ENCODE peak calls at places on chromosomes 4 and X, in six cellular contexts. D is breast epithelium, V is AG04450, H is left ventricle myocardium inferior, G is lower leg skin, J is bronchial epithelial cell. S is an unnamed sample.

GRCh38 chrX:39969099-39969825 is 128.5 kb downstream of the BCOR start:
- DNase-seq in J (no peak), G (no peak), H (no peak), D (no peak), V (no peak), S (no peak)

GRCh38 chr4:129278868-129279267 is 182.9 kb downstream of the C4orf33 start:
- DNase-seq in J (no peak), D (no peak), G (no peak), H (no peak), V (no peak), S (no peak)

GRCh38 chr4:152206185-152206584 is 329.7 kb downstream of the FBXW7 start:
- DNase-seq in D (no peak), G (no peak), V (no peak), H (no peak), J (no peak), S (no peak)

GRCh38 chrX:72021975-72022374 is 109.7 kb downstream of the RTL5 start:
- DNase-seq in J (no peak), V (no peak), H (no peak), D (no peak), G (peak), S (no peak)

GRCh38 chr4:73978886-73979285 is 2.9 kb downstream of the PF4 start:
- DNase-seq in G (no peak), V (peak), D (no peak), J (peak), H (no peak), S (peak)

GRCh38 chrX:47358387-47359065 is 11.9 kb upstream of the ZNF157 start:
- DNase-seq in V (no peak), J (no peak), H (no peak), G (no peak), D (no peak), S (no peak)

GRCh38 chr4:73612032-73612431 is 8.2 kb downstream of the RASSF6 start:
- DNase-seq in H (no peak), J (peak), G (no peak), D (no peak), V (no peak), S (peak)

GRCh38 chrX:27995611-27996010 is 14.4 kb upstream of the DCAF8L1 start:
- DNase-seq in H (no peak), D (no peak), J (peak), V (no peak), G (no peak), S (peak)

GRCh38 chr4:186192068-186192751 is 843 bp downstream of the CYP4V2 start:
- DNase-seq in H (peak), V (no peak), G (peak), J (peak), D (peak), S (peak)

GRCh38 chr4:37663552-37663951 is 22.6 kb downstream of the RELL1 start:
- DNase-seq in J (no peak), V (no peak), H (no peak), D (no peak), G (no peak), S (no peak)

GRCh38 chr4:163988391-163988790 is 493.9 kb downstream of the TMA16 start:
- DNase-seq in J (no peak), V (no peak), G (no peak), D (no peak), H (no peak), S (no peak)

GRCh38 chr4:136383126-136383525 is 1149.2 kb downstream of the PCDH18 start:
- DNase-seq in G (no peak), D (no peak), V (no peak), J (no peak), H (no peak), S (peak)

GRCh38 chrX:41737065-41737464 is 13.1 kb downstream of the GPR82 start:
- DNase-seq in J (no peak), H (no peak), D (no peak), V (no peak), G (no peak), S (no peak)

GRCh38 chr4:13705521-13706035 is 78.1 kb upstream of the BOD1L1 start:
- DNase-seq in G (no peak), J (peak), H (peak), V (no peak), D (peak), S (peak)

GRCh38 chr4:151443777-151444176 is 34.8 kb downstream of the FHIP1A start:
- DNase-seq in V (no peak), D (no peak), J (no peak), G (no peak), H (no peak), S (no peak)

GRCh38 chrX:101450951-101451350 is 34.3 kb upstream of the ARMCX4 start:
- DNase-seq in J (no peak), H (peak), G (no peak), V (no peak), D (no peak), S (no peak)

GRCh38 chr4:1989533-1990347 is 19.0 kb downstream of the NELFA start:
- DNase-seq in J (no peak), D (peak), V (no peak), G (peak), H (no peak), S (no peak)

GRCh38 chr4:185318679-185319078 is 77.0 kb downstream of the LRP2BP start:
- DNase-seq in J (peak), H (no peak), V (no peak), G (no peak), D (no peak), S (peak)

GRCh38 chr4:184097240-184097619 is 120.4 kb downstream of the ENPP6 start:
- DNase-seq in H (peak), D (peak), J (no peak), V (no peak), G (peak), S (no peak)

GRCh38 chr4:148103647-148104355 is 338.4 kb downstream of the NR3C2 start:
- DNase-seq in D (no peak), G (no peak), H (no peak), J (no peak), V (no peak), S (no peak)

GRCh38 chr4:40327340-40327739 is 7.8 kb upstream of the CHRNA9 start:
- DNase-seq in V (no peak), G (no peak), J (no peak), D (no peak), H (no peak), S (no peak)

GRCh38 chr4:124053872-124054538 is 657.4 kb downstream of the SPRY1 start:
- DNase-seq in J (no peak), H (no peak), G (no peak), V (no peak), D (no peak), S (no peak)

GRCh38 chr4:104728380-104729122 is 233.9 kb upstream of the CXXC4 start:
- DNase-seq in D (no peak), G (no peak), J (peak), V (peak), H (no peak), S (peak)

GRCh38 chr4:168139336-168139735 is 47.0 kb downstream of the ANXA10 start:
- DNase-seq in D (no peak), J (peak), G (no peak), H (no peak), V (no peak), S (peak)

GRCh38 chr4:158280856-158281255 is 70.6 kb downstream of the TMEM144 start:
- DNase-seq in D (no peak), H (no peak), V (no peak), G (no peak), J (no peak), S (no peak)

GRCh38 chrX:19566359-19567141 is 51.2 kb upstream of the MAP3K15 start:
- DNase-seq in J (no peak), V (peak), H (no peak), D (no peak), G (no peak), S (no peak)

GRCh38 chrX:119503484-119503861 is 35.2 kb downstream of the SLC25A5 start:
- DNase-seq in D (peak), V (no peak), H (no peak), J (peak), G (no peak), S (peak)

GRCh38 chr4:151666501-151666900 is 94.3 kb downstream of the GATB start:
- DNase-seq in V (no peak), H (no peak), D (no peak), G (peak), J (no peak), S (no peak)

GRCh38 chr4:156723951-156724668 is 247.5 kb downstream of the PDGFC start:
- DNase-seq in J (no peak), H (no peak), V (no peak), G (no peak), D (no peak), S (no peak)

GRCh38 chr4:88275516-88275915 is 8.8 kb downstream of the PPM1K start:
- DNase-seq in H (no peak), G (no peak), J (no peak), V (no peak), D (no peak), S (no peak)

GRCh38 chrX:48083212-48083611 is 11.8 kb upstream of the ZNF630 start:
- DNase-seq in H (peak), V (peak), D (peak), G (no peak), J (peak), S (peak)

GRCh38 chr4:76897522-76898384 is at the start of gene SOWAHB:
- DNase-seq in D (peak), J (peak), H (no peak), V (no peak), G (no peak), S (peak)

GRCh38 chr4:169416461-169416860 is 145.7 kb upstream of the SH3RF1 start:
- DNase-seq in H (no peak), D (no peak), J (no peak), G (no peak), V (no peak), S (no peak)

GRCh38 chr4:77636902-77637301 is 31.3 kb downstream of the CXCL13 start:
- DNase-seq in H (no peak), V (peak), G (no peak), J (peak), D (no peak), S (peak)

GRCh38 chrX:103919336-103919682 is 43.1 kb upstream of the TMSB15B start:
- DNase-seq in D (no peak), G (no peak), V (no peak), H (no peak), J (peak), S (peak)

GRCh38 chr4:24856586-24856985 is 56.3 kb downstream of the CCDC149 start:
- DNase-seq in V (peak), H (no peak), D (no peak), J (no peak), G (no peak), S (no peak)

GRCh38 chrX:101287402-101287801 is 3.7 kb downstream of the TAF7L start:
- DNase-seq in J (peak), V (peak), G (no peak), H (no peak), D (no peak), S (peak)

GRCh38 chrX:128816919-128817318 is 706.4 kb downstream of the SMARCA1 start:
- DNase-seq in H (no peak), G (no peak), V (no peak), D (no peak), J (no peak), S (no peak)
- TF ChIP-seq CTCF in H (peak), G (no peak), V (no peak), D (no peak), J (no peak), S (no peak)

DNA sequence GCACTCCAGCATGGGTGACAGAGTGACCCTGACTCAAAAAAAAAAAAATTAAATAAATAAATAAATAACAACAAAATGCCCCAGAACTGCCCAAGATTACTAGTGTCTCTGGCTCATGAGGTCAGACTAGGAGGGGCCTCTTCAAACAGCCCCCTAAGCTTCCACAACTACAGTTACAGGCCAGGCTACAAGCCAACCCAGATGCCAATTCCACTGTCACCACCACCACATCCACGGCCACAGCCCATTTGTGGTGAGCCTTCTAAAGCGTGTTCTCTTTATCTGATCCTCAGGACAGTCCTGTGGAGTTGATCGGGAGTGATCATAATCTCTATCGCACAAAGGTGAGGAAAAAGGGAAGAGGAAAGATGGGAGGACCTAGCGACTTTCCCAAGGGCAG is 36.6 kb downstream of the IGFBP7 start:
- DNase-seq in D (no peak), G (no peak), V (no peak), H (no peak), J (no peak), S (no peak)
- H3K4me3 ChIP-seq in D (no peak), G (no peak), V (no peak), H (no peak), J (no peak), S (no peak)

GRCh38 chr4:6905501-6905900 is 4.1 kb upstream of the TBC1D14 start:
- DNase-seq in G (peak), J (no peak), D (peak), H (no peak), V (no peak), S (no peak)

GRCh38 chr4:6906046-6906445 is 3.6 kb upstream of the TBC1D14 start:
- DNase-seq in J (no peak), V (no peak), G (peak), D (peak), H (no peak), S (peak)

GRCh38 chr4:6909113-6909969 is at the start of gene TBC1D14:
- DNase-seq in D (peak), G (peak), J (peak), V (peak), H (peak), S (peak)

GRCh38 chr4:6908397-6909112 is 1.1 kb upstream of the TBC1D14 start:
- DNase-seq in H (no peak), J (no peak), G (peak), D (no peak), V (no peak), S (no peak)

DNA sequence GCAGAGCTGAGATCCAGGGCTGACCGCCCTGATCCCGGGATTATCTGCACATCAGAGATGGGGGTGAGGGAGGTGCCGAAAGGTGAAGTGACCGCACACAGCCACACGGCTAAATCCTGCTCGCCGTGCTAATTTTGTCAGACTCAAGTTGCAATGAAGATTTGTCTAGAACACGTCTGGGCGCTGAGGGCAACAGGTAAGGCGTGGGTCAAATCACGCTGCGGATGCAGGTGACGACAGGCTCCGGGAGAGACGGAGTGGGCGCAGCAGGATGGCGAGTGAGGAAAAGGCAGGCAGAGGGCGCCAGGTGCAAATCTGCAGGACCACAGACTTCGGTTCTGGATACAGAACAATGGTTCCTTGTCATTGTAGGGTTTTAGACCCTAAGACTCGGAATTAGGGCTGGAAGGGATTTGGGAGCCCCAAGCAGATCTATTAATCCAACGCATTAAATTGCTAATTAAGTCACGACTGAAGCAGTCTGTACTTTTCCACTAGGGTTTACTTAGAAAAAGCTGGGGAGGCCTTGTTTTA is 1.9 kb upstream of the TBC1D14 start:
- DNase-seq in H (no peak), V (no peak), J (peak), D (no peak), G (peak), S (peak)
- TF ChIP-seq CTCF in H (peak), V (peak), J (peak), D (peak), G (no peak), S (peak)

GRCh38 chr4:82043081-82043808 is 330.5 kb downstream of the HNRNPD start:
- DNase-seq in G (no peak), D (no peak), J (peak), V (no peak), H (no peak), S (peak)
- H3K4me3 ChIP-seq in G (no peak), D (peak), J (peak), V (no peak), H (peak), S (peak)

DNA sequence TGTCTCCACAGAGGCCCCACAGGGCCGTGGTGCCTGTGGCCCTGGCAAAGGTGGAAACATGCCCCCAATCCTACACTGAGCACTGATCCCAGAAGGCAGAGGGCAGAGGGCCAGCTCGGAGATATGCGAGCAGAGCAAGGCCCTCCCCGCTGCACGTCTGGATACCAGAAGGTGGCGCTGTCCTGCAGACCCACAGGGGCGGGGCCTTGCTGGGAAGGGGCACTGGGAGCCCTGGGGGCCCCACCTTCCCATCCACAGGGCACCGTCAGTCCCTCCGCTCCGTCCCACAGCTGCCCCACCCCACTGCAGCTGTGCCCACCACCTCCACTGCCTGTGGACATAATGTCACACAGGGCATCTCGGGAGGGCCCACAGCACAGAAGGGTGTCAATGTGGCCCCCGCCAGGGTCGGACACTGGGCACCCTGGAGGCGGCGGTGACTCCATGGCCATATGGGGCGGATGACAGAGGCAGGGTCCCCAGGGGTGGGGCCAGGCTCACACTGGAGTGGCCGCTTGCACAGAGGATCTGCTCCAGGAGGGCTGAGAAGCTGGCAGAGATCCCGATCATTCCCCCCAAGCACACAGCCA is 4.9 kb downstream of the SLC49A3 start:
- DNase-seq in D (no peak), G (no peak), H (peak), J (peak), V (no peak), S (peak)
- TF ChIP-seq CTCF in D (peak), G (no peak), H (peak), J (peak), V (peak), S (peak)

GRCh38 chrX:74537011-74537390 is 77.4 kb downstream of the RLIM start:
- DNase-seq in D (no peak), H (peak), V (no peak), J (peak), G (no peak), S (no peak)
- H3K4me3 ChIP-seq in D (peak), H (peak), V (peak), J (peak), G (peak), S (no peak)

GRCh38 chr4:69896530-69897116 is 34.2 kb upstream of the CSN1S1 start:
- DNase-seq in V (no peak), D (no peak), H (no peak), J (peak), G (no peak), S (peak)
- TF ChIP-seq CTCF in V (peak), D (peak), H (no peak), J (peak), G (no peak), S (peak)

S was measured in epithelial cell of esophagus.